ENCODE peak calls at places on chromosomes 2 and 18, in four cellular contexts. K, O, G and S are unnamed samples.

GRCh38 chr2:195404650-195405049 is 252.4 kb upstream of the SLC39A10 start:
- DNase-seq in K (no peak), O (no peak), G (no peak), S (no peak)

GRCh38 chr2:212005077-212005671 is 533.4 kb downstream of the ERBB4 start:
- DNase-seq in K (peak), O (no peak), G (no peak), S (no peak)

GRCh38 chr2:105176429-105176828 is 65.1 kb upstream of the GPR45 start:
- DNase-seq in K (peak), O (no peak), G (no peak), S (no peak)

GRCh38 chr2:178700922-178701342 is 106.3 kb downstream of the TTN start:
- DNase-seq in K (no peak), O (no peak), G (no peak), S (no peak)

GRCh38 chr2:71683070-71683469 is 229.7 kb downstream of the DYSF start:
- DNase-seq in K (no peak), O (no peak), G (no peak), S (no peak)

GRCh38 chr2:212364106-212364505 is 174.5 kb downstream of the ERBB4 start:
- DNase-seq in K (no peak), O (no peak), G (no peak), S (no peak)

GRCh38 chr2:237920673-237921072 is 46.1 kb upstream of the UBE2F start:
- DNase-seq in K (no peak), O (no peak), G (no peak), S (no peak)

GRCh38 chr2:2484301-2484700 is 153.2 kb upstream of the MYT1L start:
- DNase-seq in K (no peak), O (no peak), G (no peak), S (no peak)

GRCh38 chr2:112833532-112833931 is 3.0 kb downstream of the IL1B start:
- DNase-seq in K (no peak), O (no peak), G (no peak), S (no peak)

GRCh38 chr2:101253013-101253712 is 477 bp downstream of the CNOT11 start:
- DNase-seq in K (peak), O (peak), G (peak), S (no peak)

GRCh38 chr18:49967914-49968313 is 154.6 kb upstream of the ACAA2 start:
- DNase-seq in K (peak), O (no peak), G (no peak), S (no peak)

GRCh38 chr2:27915191-27915590 is 24.7 kb downstream of the BABAM2 start:
- DNase-seq in K (no peak), O (no peak), G (no peak), S (no peak)

GRCh38 chr2:71711470-71711857 is 258.1 kb downstream of the DYSF start:
- DNase-seq in K (peak), O (no peak), G (no peak), S (no peak)

GRCh38 chr2:101327863-101328394 is 19.4 kb upstream of the RNF149 start:
- DNase-seq in K (peak), O (no peak), G (no peak), S (peak)

GRCh38 chr2:237577956-237578870 is 11.8 kb downstream of the PRLH start:
- DNase-seq in K (no peak), O (no peak), G (no peak), S (no peak)

GRCh38 chr2:158586491-158586890 is 129.7 kb downstream of the PKP4 start:
- DNase-seq in K (no peak), O (no peak), G (no peak), S (no peak)

GRCh38 chr2:210363261-210363660 is 48.3 kb upstream of the MYL1 start:
- DNase-seq in K (no peak), O (no peak), G (no peak), S (no peak)